ENCODE peak calls at places on chromosomes 12 and 14, in nine cellular contexts. I is fibroblast of mammary gland; J is ascending aorta; D is stomach; S is neural progenitor cell; T is astrocyte; G is body of pancreas; X is naive thymus-derived CD4-positive, alpha-beta T cell; C is cardiac muscle cell. P is an unnamed sample.

GRCh38 chr12:120649442-120650248 is 9.2 kb downstream of the CABP1 start:
- DNase-seq in D (no peak), X (no peak), T (no peak), S (peak; percentile 68), I (no peak), G (no peak), C (no peak), J (no peak), P (no peak)

GRCh38 chr14:52951730-52952481 is 1.1 kb upstream of the FERMT2 start:
- DNase-seq in X (no peak), G (peak; percentile 67), C (peak; percentile 87), I (peak; percentile 86), T (peak; percentile 65), D (peak; percentile 43), J (no peak), S (peak; percentile 79), P (peak; percentile 29)

GRCh38 chr12:79250186-79250585 is 385.6 kb downstream of the SYT1 start:
- DNase-seq in I (peak; percentile 45), D (no peak), X (no peak), T (peak; percentile 76), C (no peak), S (no peak), G (no peak), J (no peak), P (no peak)

GRCh38 chr12:6698352-6699046 is 2.1 kb downstream of the PIANP start:
- DNase-seq in T (no peak), I (no peak), S (no peak), J (no peak), D (no peak), C (no peak), X (no peak), G (no peak), P (no peak)

GRCh38 chr12:111636209-111636928 is 37.3 kb upstream of the ATXN2 start:
- DNase-seq in S (peak; percentile 84), X (no peak), I (peak; percentile 57), J (no peak), G (peak; percentile 39), D (peak; percentile 28), C (peak; percentile 91), T (peak; percentile 76), P (peak; percentile 46)

GRCh38 chr12:46218509-46219095 is 50.2 kb downstream of the SLC38A1 start:
- DNase-seq in S (no peak), J (no peak), I (no peak), D (no peak), X (no peak), G (no peak), T (no peak), C (no peak), P (no peak)

GRCh38 chr12:53561590-53561953 is 54.3 kb upstream of the NPFF start:
- DNase-seq in C (peak; percentile 88), J (no peak), T (peak; percentile 93), G (no peak), X (no peak), I (peak; percentile 93), S (no peak), D (no peak), P (peak; percentile 72)

GRCh38 chr14:95314609-95315008 is 5.1 kb downstream of the CLMN start:
- DNase-seq in X (no peak), I (peak; percentile 70), J (no peak), T (no peak), S (no peak), D (peak; percentile 49), C (peak; percentile 36), G (no peak), P (no peak)

GRCh38 chr14:31025335-31026075 is at the start of gene AP4S1:
- DNase-seq in C (no peak), J (no peak), S (peak; percentile 69), X (peak; percentile 45), G (peak; percentile 31), T (no peak), I (no peak), D (peak; percentile 36), P (no peak)

GRCh38 chr14:97848351-97848980 is 1051.3 kb downstream of the VRK1 start:
- DNase-seq in G (no peak), T (no peak), D (no peak), S (peak; percentile 78), X (no peak), I (no peak), C (no peak), J (no peak), P (no peak)

GRCh38 chr12:100986595-100987547 is 192.3 kb downstream of the ANO4 start:
- DNase-seq in I (peak; percentile 68), G (peak; percentile 11), S (peak; percentile 61), T (peak; percentile 81), J (no peak), C (no peak), D (no peak), X (no peak), P (peak; percentile 29)

GRCh38 chr14:55929136-55929535 is 189.1 kb upstream of the PELI2 start:
- DNase-seq in J (no peak), S (no peak), G (no peak), I (no peak), D (no peak), C (no peak), T (no peak), X (no peak), P (no peak)

GRCh38 chr12:8589679-8590078 is 23.0 kb downstream of the AICDA start:
- DNase-seq in S (no peak), J (no peak), X (no peak), T (no peak), D (no peak), G (no peak), I (no peak), C (no peak), P (no peak)

GRCh38 chr12:7008864-7009263 is 9.4 kb downstream of the LPCAT3 start:
- DNase-seq in X (no peak), T (no peak), G (no peak), J (no peak), D (no peak), C (no peak), S (no peak), I (no peak), P (no peak)

GRCh38 chr12:116358850-116359761 is 81.6 kb upstream of the MED13L start:
- DNase-seq in T (peak; percentile 96), S (peak; percentile 91), D (peak; percentile 98), C (peak; percentile 98), I (peak; percentile 94), G (peak; percentile 98), X (peak; percentile 58), J (peak; percentile 66), P (no peak)

GRCh38 chr12:49873361-49873934 is 30.3 kb downstream of the FAIM2 start:
- DNase-seq in T (peak; percentile 64), C (peak; percentile 48), S (no peak), D (peak; percentile 41), G (peak; percentile 41), J (no peak), I (peak; percentile 49), X (no peak), P (no peak)

GRCh38 chr14:68807987-68808386 is 15.1 kb upstream of the ZFP36L1 start:
- DNase-seq in T (no peak), I (no peak), S (no peak), C (no peak), G (no peak), X (no peak), D (no peak), J (no peak), P (no peak)

DNA sequence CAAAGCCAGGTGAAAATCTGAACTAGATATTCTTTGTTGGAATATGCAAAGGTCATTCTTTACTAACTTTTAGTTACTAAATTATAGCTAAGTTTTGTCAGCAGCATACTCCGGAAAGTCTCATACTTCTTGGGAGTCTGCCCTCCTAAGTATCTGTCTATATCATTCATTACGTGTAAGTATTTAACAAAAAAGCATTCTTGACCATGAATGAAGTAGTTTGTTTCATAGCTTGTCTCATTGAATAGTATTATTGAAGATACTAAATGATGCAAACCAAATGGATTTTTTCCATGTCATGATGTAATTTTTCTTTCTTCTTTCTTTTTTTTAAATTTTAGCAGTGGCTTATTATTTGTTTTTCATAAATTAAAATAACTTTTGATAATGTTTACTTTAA is 9.8 kb upstream of the SPX start:
- DNase-seq in X (no peak), J (no peak), T (no peak), D (no peak), I (no peak), C (no peak), G (no peak), S (no peak), P (no peak)
- H3K4me3 ChIP-seq in X (no peak overlapping the region), J (no peak overlapping the region), T (no peak overlapping the region), D (no peak overlapping the region), I (no peak overlapping the region), C (no peak overlapping the region), G (no peak overlapping the region), S (no peak overlapping the region), P (no peak overlapping the region)

GRCh38 chr12:52385226-52385702 is at the start of gene KRT84:
- DNase-seq in J (no peak), T (no peak), I (no peak), C (no peak), X (no peak), S (no peak), D (no peak), G (no peak), P (no peak)
- H3K4me3 ChIP-seq in J (no peak within 1 kb of the TSS), T (no peak within 1 kb of the TSS), I (no peak within 1 kb of the TSS), C (no peak within 1 kb of the TSS), X (no peak within 1 kb of the TSS), S (no peak within 1 kb of the TSS), D (no peak within 1 kb of the TSS), G (no peak within 1 kb of the TSS), P (no peak within 1 kb of the TSS)

DNA sequence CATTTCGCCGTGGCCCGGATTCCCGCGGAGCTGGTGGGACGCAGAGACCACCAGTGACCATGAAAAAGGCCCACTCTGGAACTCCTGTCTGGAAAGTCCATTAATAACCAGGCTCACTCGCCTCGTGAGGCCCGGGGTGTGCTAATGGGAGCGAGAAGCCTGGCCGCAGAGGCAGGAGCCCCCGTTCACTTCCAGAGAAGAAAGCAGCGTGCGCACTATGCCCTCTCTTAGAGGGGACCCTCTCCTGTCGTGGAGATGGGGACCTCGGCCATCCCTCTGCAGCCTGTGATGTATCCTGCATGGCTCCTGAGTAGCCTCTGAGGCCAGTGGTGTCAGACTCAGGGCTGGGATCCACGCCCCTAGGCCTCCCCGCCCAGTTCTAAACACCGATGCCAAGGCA is 134.1 kb upstream of the VRK1 start:
- DNase-seq in S (no peak), X (no peak), C (no peak), D (no peak), J (no peak), I (no peak), G (no peak), T (no peak), P (no peak)
- H3K4me3 ChIP-seq in S (no peak overlapping the region), X (no peak overlapping the region), C (no peak overlapping the region), D (no peak overlapping the region), J (no peak overlapping the region), I (no peak overlapping the region), G (no peak overlapping the region), T (no peak overlapping the region), P (no peak overlapping the region)

DNA sequence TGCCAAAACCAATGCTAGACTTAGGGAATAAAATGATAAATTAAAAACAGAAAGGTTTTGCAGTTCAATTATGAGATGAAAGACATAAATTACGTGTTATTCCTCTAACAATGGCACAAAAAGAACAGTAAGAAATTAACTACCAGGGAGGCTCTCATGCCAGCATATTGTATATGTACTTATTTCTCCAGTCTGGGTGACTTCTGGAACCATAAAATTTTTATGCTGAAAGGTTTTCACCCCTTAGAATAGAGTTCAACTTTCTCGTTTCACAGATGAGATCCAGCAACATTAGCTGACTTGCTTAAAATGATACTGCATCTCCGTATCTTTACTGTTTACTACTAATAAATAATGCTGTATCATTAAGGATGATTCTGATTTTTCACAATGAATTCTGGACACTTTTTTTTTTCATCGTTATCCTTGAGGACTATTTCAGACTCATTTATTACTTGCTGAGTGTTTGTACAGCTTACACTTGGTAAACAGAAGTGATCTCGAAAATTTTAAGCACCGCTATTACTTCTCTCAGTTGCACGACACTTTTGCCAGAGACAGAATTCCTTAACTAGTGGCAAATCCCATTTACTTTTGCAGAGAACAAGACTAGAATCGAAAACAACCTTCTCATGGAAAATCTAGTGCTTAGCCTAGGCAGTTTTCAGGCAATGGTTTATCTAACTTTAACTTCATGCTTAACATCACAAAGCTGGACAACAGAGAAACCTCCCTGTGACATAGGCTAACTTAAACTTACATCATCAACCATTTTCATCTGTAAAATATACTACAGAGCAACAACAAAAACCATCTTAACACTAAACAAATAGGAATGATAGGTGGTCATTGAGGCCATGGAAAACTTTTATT is 2.7 kb downstream of the RSRC2 start:
- DNase-seq in C (peak; percentile 22), G (no peak), J (no peak), S (no peak), I (no peak), D (no peak), T (no peak), X (no peak), P (no peak)
- H3K4me3 ChIP-seq in C (peak overlapping the region; percentile 48), G (no peak overlapping the region), J (peak overlapping the region; percentile 89), S (peak overlapping the region; percentile 66), I (peak overlapping the region; percentile 52), D (peak overlapping the region; percentile 42), T (peak overlapping the region; percentile 68), X (peak overlapping the region; percentile 9), P (peak overlapping the region; percentile 58)

P was measured in AG04449.